ENCODE peak calls at places on chromosomes 6 and 20, in seven cellular contexts. M, L, A, H, Z, W and D are unnamed samples. For H3K36me3, the result is how much of the 10 kb centered on the place peaks cover.

GRCh38 chr20:478010-478948 is 15.9 kb upstream of the TBC1D20 start:
- DNase-seq in H (no peak), M (no peak), L (peak), W (no peak), A (no peak), Z (no peak), D (no peak)

GRCh38 chr6:133621751-133622150 is 267.2 kb upstream of the TCF21 start:
- DNase-seq in L (no peak), H (no peak), Z (no peak), A (no peak), W (no peak), M (no peak), D (no peak)

GRCh38 chr6:43274916-43275597 is 23.0 kb upstream of the SLC22A7 start:
- DNase-seq in L (no peak), H (no peak), W (no peak), A (no peak), M (peak), Z (no peak), D (no peak)

GRCh38 chr6:20237677-20238460 is 25.6 kb upstream of the MBOAT1 start:
- DNase-seq in Z (no peak), A (no peak), H (no peak), M (no peak), L (no peak), W (no peak), D (no peak)

GRCh38 chr6:84042603-84043002 is 9.0 kb downstream of the MRAP2 start:
- DNase-seq in L (no peak), H (no peak), W (no peak), A (no peak), M (no peak), Z (no peak), D (no peak)

GRCh38 chr6:58073263-58073662 is 755.8 kb downstream of the PRIM2 start:
- DNase-seq in W (no peak), Z (no peak), M (no peak), L (no peak), A (no peak), H (no peak), D (no peak)

GRCh38 chr20:35196313-35196712 is 24.4 kb downstream of the PROCR start:
- DNase-seq in L (no peak), H (no peak), W (no peak), Z (no peak), M (no peak), A (no peak), D (no peak)

GRCh38 chr6:16683524-16684194 is 77.6 kb downstream of the ATXN1 start:
- DNase-seq in L (peak), H (no peak), Z (peak), A (peak), M (no peak), W (peak), D (peak)

GRCh38 chr20:34268851-34269668 is 27.8 kb downstream of the ASIP start:
- DNase-seq in A (no peak), Z (no peak), M (no peak), H (no peak), L (no peak), W (no peak), D (no peak)

GRCh38 chr6:152952045-152952444 is 30.8 kb downstream of the FBXO5 start:
- DNase-seq in M (no peak), A (no peak), Z (no peak), H (no peak), W (no peak), L (peak), D (no peak)

GRCh38 chr6:34174846-34175399 is 29.0 kb upstream of the GRM4 start:
- DNase-seq in H (no peak), M (no peak), W (no peak), Z (no peak), A (no peak), L (no peak), D (no peak)

GRCh38 chr6:106803188-106803587 is 171.3 kb downstream of the CD24 start:
- DNase-seq in H (no peak), Z (no peak), L (no peak), A (no peak), W (no peak), M (no peak), D (no peak)

GRCh38 chr6:28983838-28984237 is 21.3 kb downstream of the ZNF311 start:
- DNase-seq in W (no peak), H (no peak), L (no peak), A (no peak), M (no peak), Z (no peak), D (no peak)

GRCh38 chr6:142871910-142872331 is 73.1 kb downstream of the HIVEP2 start:
- DNase-seq in H (no peak), M (no peak), Z (peak), A (no peak), W (no peak), L (peak), D (peak)

GRCh38 chr6:111843347-111844147 is 29.7 kb downstream of the FYN start:
- DNase-seq in Z (no peak), A (no peak), H (no peak), W (no peak), L (no peak), M (no peak), D (no peak)

GRCh38 chr20:17570347-17571152 is 675 bp downstream of the DSTN start:
- DNase-seq in L (peak), H (no peak), Z (peak), M (peak), A (peak), W (peak), D (no peak)

GRCh38 chr6:153947817-153948447 is 91.1 kb upstream of the OPRM1 start:
- DNase-seq in A (peak), L (peak), H (peak), W (no peak), Z (no peak), M (no peak), D (no peak)

GRCh38 chr6:34445313-34445860 is 19.5 kb upstream of the RPS10 start:
- DNase-seq in Z (no peak), H (no peak), M (no peak), L (peak), W (no peak), A (no peak), D (no peak)

GRCh38 chr20:11274137-11274536 is 600.3 kb upstream of the JAG1 start:
- DNase-seq in M (peak), A (peak), Z (no peak), L (peak), H (peak), W (no peak), D (no peak)

GRCh38 chr6:26270903-26271639 is 93.9 kb upstream of the BTN3A2 start:
- DNase-seq in W (peak), M (peak), A (no peak), L (peak), Z (peak), H (no peak), D (peak)

GRCh38 chr20:31998246-31998645 is 12.0 kb upstream of the CCM2L start:
- DNase-seq in H (no peak), W (no peak), Z (no peak), M (no peak), L (no peak), A (no peak), D (no peak)

GRCh38 chr6:84361372-84362179 is 134.1 kb upstream of the CEP162 start:
- DNase-seq in M (no peak), A (no peak), L (no peak), W (no peak), Z (no peak), H (no peak), D (no peak)

GRCh38 chr6:122749451-122750050 is 30.0 kb upstream of the FABP7 start:
- DNase-seq in M (no peak), H (no peak), W (no peak), L (no peak), A (no peak), Z (no peak), D (no peak)

GRCh38 chr20:46928580-46929132 is 34.0 kb downstream of the EYA2 start:
- DNase-seq in Z (peak), M (no peak), L (peak), H (no peak), W (peak), A (no peak), D (peak)

DNA sequence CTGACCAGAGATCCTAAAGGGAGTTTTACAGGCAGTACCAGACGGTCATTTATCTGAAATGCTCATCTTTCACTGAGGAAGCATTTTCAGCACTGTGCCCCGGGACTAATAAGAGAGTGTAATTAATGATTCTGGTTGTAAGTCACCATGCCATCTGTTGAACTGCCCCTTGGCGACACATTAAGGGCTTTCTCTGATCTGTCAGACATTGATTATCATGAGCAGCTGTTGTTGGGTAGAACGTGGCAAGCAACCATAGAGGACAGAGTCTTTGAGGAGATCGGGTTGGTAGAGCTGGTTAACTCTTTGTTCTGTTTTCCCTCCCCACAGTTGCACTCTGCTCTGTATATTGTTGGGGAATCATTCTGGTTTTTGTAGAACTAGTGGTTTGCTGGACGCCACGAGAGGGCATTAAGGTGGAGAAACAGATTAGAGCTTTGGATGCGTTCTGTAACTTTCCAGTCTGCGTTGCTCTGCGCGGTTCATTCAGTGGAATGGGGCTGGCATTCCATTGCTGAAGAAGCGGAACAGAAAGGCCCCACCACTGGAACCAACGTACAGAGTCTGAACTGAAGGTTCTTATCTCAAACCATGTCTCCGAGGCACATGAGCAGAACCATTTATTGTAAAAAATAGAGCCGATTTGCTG is 34.3 kb downstream of the RPRD1B start:
- DNase-seq in H (no peak), Z (no peak), W (no peak), L (no peak), M (no peak), A (no peak), D (no peak)
- H3K36me3 ChIP-seq in H (under half), Z (under half), W (under half), L (under half), M (under half), A (under half), D (half or more)

DNA sequence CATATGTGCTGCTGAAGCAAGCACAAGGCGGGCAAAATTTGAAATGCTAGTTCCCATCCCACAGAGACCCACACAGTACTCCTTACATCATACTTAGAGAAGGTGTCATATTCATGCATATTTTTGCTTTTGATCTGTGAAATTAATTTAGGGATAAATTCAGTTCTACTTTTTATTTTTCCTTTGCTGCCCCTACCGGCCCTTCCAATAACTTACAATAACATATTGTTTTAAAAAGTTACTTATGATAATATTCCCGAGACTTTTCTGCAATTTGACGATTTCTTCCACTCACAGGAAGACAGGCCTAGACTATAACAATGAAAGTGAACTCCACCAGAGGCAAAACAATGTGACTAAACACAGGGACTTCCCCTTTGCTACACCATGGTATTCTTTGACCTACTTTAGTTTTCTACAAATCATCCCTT is 35.0 kb downstream of the SESN1 start:
- DNase-seq in W (no peak), L (peak), A (no peak), Z (no peak), H (no peak), M (no peak), D (no peak)
- TF ChIP-seq CTCF in W (no peak), L (peak), A (no peak), Z (no peak), H (peak), M (no peak), D (peak)

GRCh38 chr6:37435373-37435772 is 2.4 kb downstream of the CMTR1 start:
- DNase-seq in L (no peak), W (no peak), Z (no peak), M (no peak), A (no peak), H (no peak), D (no peak)

GRCh38 chr6:37442416-37443218 is 9.6 kb downstream of the CMTR1 start:
- DNase-seq in M (no peak), W (no peak), L (no peak), H (no peak), A (no peak), Z (no peak), D (no peak)

GRCh38 chr6:37441651-37442050 is 8.6 kb downstream of the CMTR1 start:
- DNase-seq in Z (no peak), A (no peak), W (no peak), L (no peak), M (no peak), H (no peak), D (no peak)

GRCh38 chr6:37435816-37436215 is 2.8 kb downstream of the CMTR1 start:
- DNase-seq in W (no peak), L (no peak), A (no peak), M (no peak), H (no peak), Z (no peak), D (no peak)

DNA sequence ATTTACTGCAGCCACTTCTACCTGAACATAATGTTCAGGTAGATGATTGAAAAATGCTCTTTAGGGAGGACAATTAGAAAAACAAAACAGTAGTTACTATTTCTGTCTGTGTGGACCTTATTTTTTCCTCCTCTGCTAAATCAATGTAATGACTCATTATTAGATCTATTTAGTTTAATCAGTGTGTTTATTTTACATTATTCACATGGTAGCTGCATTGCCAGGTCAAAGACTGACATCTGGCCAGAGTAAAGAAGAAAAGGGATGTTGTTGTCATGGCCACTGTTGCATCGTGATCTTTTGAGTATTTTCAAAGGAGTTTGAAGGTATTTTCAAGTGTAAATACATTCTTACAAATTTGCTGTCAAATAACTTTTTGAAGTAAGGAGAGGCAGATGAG is 5.9 kb downstream of the CMTR1 start:
- DNase-seq in A (no peak), W (no peak), Z (no peak), H (no peak), L (no peak), M (no peak), D (no peak)
- H3K36me3 ChIP-seq in A (under half), W (under half), Z (under half), H (under half), L (under half), M (under half), D (under half)

GRCh38 chr6:55964136-55964535 is 88.7 kb upstream of the BMP5 start:
- DNase-seq in W (no peak), L (no peak), A (no peak), H (no peak), Z (no peak), M (no peak), D (no peak)

GRCh38 chr6:55958790-55959189 is 83.4 kb upstream of the BMP5 start:
- DNase-seq in Z (no peak), H (no peak), M (no peak), W (no peak), A (no peak), L (no peak), D (no peak)

GRCh38 chr6:55960344-55960743 is 85.0 kb upstream of the BMP5 start:
- DNase-seq in W (no peak), A (no peak), M (no peak), L (no peak), Z (no peak), H (no peak), D (no peak)

GRCh38 chr6:55957961-55958422 is 82.6 kb upstream of the BMP5 start:
- DNase-seq in Z (no peak), W (no peak), A (no peak), M (no peak), H (no peak), L (no peak), D (no peak)

DNA sequence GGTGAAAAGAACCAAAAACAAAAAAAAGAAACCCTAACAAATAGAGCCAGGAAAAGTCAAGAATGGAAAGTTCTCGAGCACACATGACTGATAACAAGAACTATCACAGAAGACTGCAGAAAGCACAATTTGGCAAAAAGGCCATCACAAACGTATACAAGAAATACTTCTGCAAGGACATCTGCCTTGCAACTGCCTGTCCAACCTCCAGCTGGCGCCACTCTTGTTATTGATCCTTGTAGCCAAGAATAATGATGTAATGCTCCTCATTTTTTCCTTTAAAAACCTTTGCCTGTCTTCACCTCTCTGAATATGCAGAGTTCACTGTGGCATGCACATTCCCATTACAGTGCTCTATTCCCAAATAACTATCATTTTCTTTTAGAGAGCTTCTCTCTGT is 87.9 kb upstream of the BMP5 start:
- DNase-seq in W (no peak), H (no peak), Z (no peak), L (no peak), A (peak), M (no peak), D (no peak)
- TF ChIP-seq CTCF in W (no peak), H (peak), Z (no peak), L (peak), A (peak), M (no peak), D (no peak)

GRCh38 chr20:60408435-60408834 is 450.2 kb downstream of the CDH26 start:
- DNase-seq in A (no peak), L (peak), W (no peak), H (no peak), M (no peak), Z (no peak), D (no peak)
- H3K36me3 ChIP-seq in A (under half), L (under half), W (under half), H (under half), M (under half), Z (under half), D (under half)

DNA sequence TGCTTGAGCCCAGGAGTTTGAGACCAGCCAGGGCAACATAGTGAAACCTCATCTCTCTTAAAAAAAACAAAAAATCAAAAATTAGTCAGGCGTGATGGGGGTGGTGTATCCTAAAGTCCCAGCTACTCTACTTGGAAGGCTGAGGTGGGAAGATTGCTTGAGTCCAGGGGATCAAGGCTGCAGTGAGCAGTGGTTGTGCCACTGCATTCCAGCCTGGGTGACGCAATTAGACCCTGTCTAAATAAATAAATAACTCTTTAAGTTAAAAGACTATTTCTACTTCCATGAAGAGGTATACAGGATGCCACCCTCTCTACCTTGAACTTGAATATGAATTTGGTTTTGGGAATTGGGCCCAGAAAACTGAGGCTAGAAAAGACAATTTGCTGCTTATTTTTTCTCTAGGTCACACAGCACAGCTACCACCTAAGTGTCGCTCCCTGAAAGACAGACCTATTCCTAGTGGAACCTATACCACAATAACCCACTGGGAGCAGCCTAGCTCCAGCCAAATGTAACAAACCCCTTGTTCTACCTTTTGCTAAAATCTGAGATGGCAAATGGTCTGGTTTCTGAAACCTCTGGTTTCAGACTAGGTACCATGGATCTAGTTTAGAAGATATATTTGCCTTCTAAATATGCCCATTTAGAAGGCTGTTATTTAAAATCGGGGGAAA is 35.2 kb downstream of the HMGCLL1 start:
- DNase-seq in W (no peak), M (no peak), L (no peak), H (no peak), A (no peak), Z (no peak), D (no peak)
- TF ChIP-seq CTCF in W (no peak), M (peak), L (peak), H (peak), A (peak), Z (no peak), D (no peak)

GRCh38 chr6:89680551-89680950 is 42.0 kb upstream of the LYRM2 start:
- DNase-seq in Z (no peak), A (no peak), W (no peak), H (no peak), M (no peak), L (no peak), D (no peak)

GRCh38 chr6:89680150-89680549 is 41.6 kb upstream of the LYRM2 start:
- DNase-seq in W (no peak), Z (no peak), H (no peak), L (no peak), M (no peak), A (no peak), D (no peak)

GRCh38 chr6:89679215-89680120 is 40.9 kb upstream of the LYRM2 start:
- DNase-seq in H (no peak), A (no peak), L (no peak), M (no peak), W (no peak), Z (no peak), D (no peak)

GRCh38 chr6:89678531-89678930 is 40.0 kb upstream of the LYRM2 start:
- DNase-seq in A (no peak), L (no peak), H (no peak), M (no peak), Z (no peak), W (no peak), D (no peak)

DNA sequence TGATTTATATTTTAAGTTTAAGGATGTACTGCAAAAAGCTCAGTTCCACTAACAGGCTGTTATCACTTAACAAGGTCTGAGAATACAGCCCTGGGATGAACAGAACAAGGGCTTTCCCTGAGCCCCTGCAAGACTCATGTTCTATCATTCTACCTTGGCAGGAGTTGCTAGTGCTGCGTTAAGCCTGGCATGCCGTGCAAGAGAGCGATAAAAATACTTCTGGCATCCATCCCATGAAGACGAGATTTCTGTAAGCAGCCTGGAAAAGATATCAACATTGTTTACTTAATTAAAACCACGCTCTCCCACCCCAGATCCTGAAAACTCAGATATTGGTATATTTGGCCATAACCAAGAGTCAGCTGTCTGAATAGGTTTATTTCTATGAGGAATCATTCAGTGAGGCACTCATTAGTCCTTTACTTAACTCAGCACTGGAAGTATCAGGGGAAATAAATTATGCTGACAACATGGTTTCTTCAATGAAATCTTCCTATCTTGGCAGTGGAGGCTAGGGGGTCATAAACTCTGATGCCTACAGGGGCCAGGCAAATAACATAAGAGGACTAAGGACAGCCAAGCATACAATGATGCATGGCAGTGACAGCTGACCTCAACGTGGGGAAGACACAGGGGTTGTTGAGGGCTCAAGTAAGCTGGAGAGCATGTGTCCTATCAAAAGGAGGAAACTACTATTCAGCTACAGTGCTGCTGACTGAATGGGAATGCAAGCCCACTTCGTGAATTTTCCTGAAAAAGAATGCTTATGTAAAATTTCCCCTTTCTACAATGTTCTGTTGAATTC is 37.6 kb upstream of the LYRM2 start:
- DNase-seq in Z (no peak), L (no peak), M (no peak), H (no peak), W (no peak), A (no peak), D (no peak)
- H3K36me3 ChIP-seq in Z (under half), L (under half), M (under half), H (under half), W (under half), A (half or more), D (half or more)